ENCODE peak calls at places on chromosomes 5 and 9, in eight cellular contexts. N is HFF-Myc, A is pancreas, J is GM06990, U is uterus, E is BE2C, B is A549, M is choroid plexus epithelial cell. S is an unnamed sample.

GRCh38 chr9:4514252-4515128 is 24.2 kb downstream of the SLC1A1 start:
- DNase-seq in N (no peak), A (no peak), J (no peak), U (no peak), E (no peak), B (no peak), M (no peak), S (no peak)

GRCh38 chr5:169702726-169703481 is 65.8 kb downstream of the DOCK2 start:
- DNase-seq in N (no peak), A (no peak), J (peak), U (no peak), E (no peak), B (no peak), M (peak), S (no peak)

GRCh38 chr9:114487607-114488300 is 17.5 kb downstream of the WHRN start:
- DNase-seq in N (peak), A (peak), J (no peak), U (peak), E (peak), B (peak), M (peak), S (peak)

GRCh38 chr5:66425842-66426241 is 170.4 kb upstream of the MAST4 start:
- DNase-seq in N (no peak), A (no peak), J (no peak), U (no peak), E (no peak), B (no peak), M (no peak), S (no peak)

GRCh38 chr5:79756102-79756501 is 66.5 kb downstream of the CMYA5 start:
- DNase-seq in N (no peak), A (no peak), J (no peak), U (no peak), E (no peak), B (no peak), M (no peak), S (no peak)

GRCh38 chr5:130520211-130520610 is 615.9 kb downstream of the CHSY3 start:
- DNase-seq in N (no peak), A (no peak), J (no peak), U (no peak), E (no peak), B (no peak), M (peak), S (no peak)

GRCh38 chr5:14184725-14185124 is 41.6 kb downstream of the TRIO start:
- DNase-seq in N (no peak), A (no peak), J (no peak), U (peak), E (no peak), B (no peak), M (peak), S (no peak)

GRCh38 chr5:38115318-38115827 is 143.0 kb upstream of the EGFLAM start:
- DNase-seq in N (no peak), A (no peak), J (no peak), U (no peak), E (peak), B (no peak), M (no peak), S (peak)

GRCh38 chr9:120999317-120999716 is 50.8 kb downstream of the C5 start:
- DNase-seq in N (no peak), A (no peak), J (no peak), U (no peak), E (no peak), B (no peak), M (no peak), S (no peak)

GRCh38 chr5:177041936-177042335 is 19.4 kb downstream of the ZNF346 start:
- DNase-seq in N (no peak), A (no peak), J (no peak), U (no peak), E (no peak), B (no peak), M (no peak), S (no peak)

GRCh38 chr5:177040814-177041410 is 18.4 kb downstream of the ZNF346 start:
- DNase-seq in N (no peak), A (no peak), J (no peak), U (peak), E (no peak), B (no peak), M (peak), S (no peak)

GRCh38 chr5:177035982-177036381 is 13.5 kb downstream of the ZNF346 start:
- DNase-seq in N (peak), A (no peak), J (no peak), U (no peak), E (peak), B (no peak), M (peak), S (no peak)

GRCh38 chr5:177036443-177036842 is 13.9 kb downstream of the ZNF346 start:
- DNase-seq in N (no peak), A (no peak), J (no peak), U (no peak), E (no peak), B (no peak), M (no peak), S (no peak)

DNA sequence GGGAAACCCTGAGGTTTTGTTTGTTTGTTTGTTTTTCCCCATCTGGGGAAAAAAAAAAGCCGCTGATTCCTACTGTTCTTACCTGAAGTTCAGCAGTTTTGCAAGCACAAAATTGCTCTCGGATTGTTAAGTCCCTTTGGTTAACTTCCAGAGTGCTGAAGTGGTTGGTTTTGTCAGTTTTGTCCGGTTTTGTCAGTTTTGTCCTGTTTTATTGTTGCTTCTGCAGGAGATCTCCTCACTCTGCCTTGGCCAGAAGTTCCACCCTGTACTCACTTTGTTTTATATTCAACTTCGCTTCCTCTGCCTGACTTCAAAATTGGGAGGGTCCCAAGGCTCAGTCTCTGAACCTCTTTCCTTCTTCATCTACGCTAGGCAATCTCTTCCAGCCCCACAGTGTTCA is 14.4 kb downstream of the ZNF346 start:
- DNase-seq in N (no peak), A (no peak), J (no peak), U (no peak), E (no peak), B (no peak), M (no peak), S (no peak)
- TF ChIP-seq CTCF in N (no peak), A (no peak), J (no peak), U (no peak), E (no peak), B (no peak), M (no peak), S (no peak)

GRCh38 chr9:127121628-127122175 is 733 bp downstream of the ANGPTL2 start:
- DNase-seq in N (no peak), A (no peak), J (no peak), U (peak), E (peak), B (no peak), M (no peak), S (no peak)

GRCh38 chr9:127122176-127123151 is at the start of gene ANGPTL2:
- DNase-seq in N (peak), A (peak), J (peak), U (peak), E (peak), B (no peak), M (peak), S (no peak)

GRCh38 chr9:127124091-127124490 is 1.7 kb upstream of the ANGPTL2 start:
- DNase-seq in N (no peak), A (no peak), J (no peak), U (no peak), E (no peak), B (no peak), M (no peak), S (no peak)

GRCh38 chr9:127124792-127125191 is 2.4 kb upstream of the ANGPTL2 start:
- DNase-seq in N (no peak), A (no peak), J (no peak), U (no peak), E (no peak), B (no peak), M (no peak), S (no peak)

DNA sequence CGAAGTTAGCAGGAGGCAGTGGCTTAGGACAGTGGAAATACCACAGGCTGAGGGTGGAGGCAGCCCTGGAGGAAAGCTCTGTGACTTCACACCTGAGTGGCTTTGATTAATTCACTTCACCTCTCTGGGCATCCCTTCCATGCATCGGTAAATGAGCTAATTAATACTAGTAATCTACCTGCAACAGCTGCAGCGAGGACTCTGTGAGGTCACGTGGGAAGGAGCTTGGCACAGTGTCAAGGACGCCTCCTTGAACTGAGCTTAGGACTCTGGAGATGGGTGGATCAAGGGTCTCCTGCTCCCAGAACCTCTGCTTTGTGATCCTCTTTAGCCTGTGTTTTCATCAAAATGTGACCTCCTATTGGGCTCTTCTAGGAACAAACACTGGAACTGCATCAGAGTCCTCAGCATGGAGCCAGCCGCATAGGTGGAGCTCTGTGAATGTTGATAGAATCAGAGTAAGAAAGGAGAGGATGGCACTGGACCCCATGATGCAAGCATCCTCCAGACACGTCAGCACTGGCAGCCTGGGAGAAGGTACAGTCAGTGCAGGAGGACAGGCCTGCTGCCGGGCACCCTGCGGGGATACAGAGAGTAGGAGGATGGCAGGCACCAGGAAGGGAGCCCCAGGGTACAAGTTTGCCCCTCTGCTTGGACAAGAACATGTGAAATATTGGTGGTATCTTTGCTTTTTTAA is 952 bp upstream of the ANGPTL2 start:
- DNase-seq in N (no peak), A (peak), J (no peak), U (peak), E (no peak), B (no peak), M (no peak), S (no peak)
- H3K4me3 ChIP-seq in N (peak), A (peak), J (no peak), U (peak), E (peak), B (no peak), M (no peak), S (no peak)

GRCh38 chr5:10501554-10502075 is 59.9 kb downstream of the ROPN1L start:
- DNase-seq in N (no peak), A (no peak), J (no peak), U (no peak), E (no peak), B (no peak), M (peak), S (no peak)

GRCh38 chr5:10499066-10499465 is 57.4 kb downstream of the ROPN1L start:
- DNase-seq in N (no peak), A (no peak), J (no peak), U (no peak), E (no peak), B (no peak), M (no peak), S (no peak)

GRCh38 chr5:10500669-10501068 is 59.0 kb downstream of the ROPN1L start:
- DNase-seq in N (no peak), A (no peak), J (no peak), U (no peak), E (no peak), B (no peak), M (no peak), S (no peak)

GRCh38 chr5:10499776-10500175 is 58.1 kb downstream of the ROPN1L start:
- DNase-seq in N (no peak), A (no peak), J (no peak), U (no peak), E (no peak), B (no peak), M (no peak), S (no peak)

GRCh38 chr5:10498350-10498749 is 56.7 kb downstream of the ROPN1L start:
- DNase-seq in N (no peak), A (no peak), J (no peak), U (no peak), E (no peak), B (no peak), M (no peak), S (no peak)
- TF ChIP-seq CTCF in N (no peak), A (no peak), J (peak), U (no peak), E (no peak), B (no peak), M (peak), S (no peak)

DNA sequence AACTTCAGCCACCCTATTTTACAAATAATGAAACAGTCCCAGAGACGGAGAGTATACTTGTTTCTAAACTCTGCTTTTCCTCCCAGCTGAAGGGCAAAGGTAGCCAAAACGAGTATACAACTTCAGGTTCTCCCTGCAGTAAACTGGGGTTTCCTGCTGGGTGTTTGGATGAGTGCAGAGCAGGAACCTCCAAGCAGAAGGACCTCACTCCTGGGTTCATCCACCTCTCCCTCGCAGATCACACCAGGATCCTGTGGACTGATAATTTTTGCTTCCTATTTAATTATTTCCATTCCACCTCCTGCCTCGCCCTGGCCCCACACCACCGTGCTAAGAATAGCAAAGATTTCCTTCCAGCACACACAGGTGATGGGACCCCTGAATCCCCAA is 2.0 kb upstream of the FOXB2 start:
- DNase-seq in N (no peak), A (no peak), J (no peak), U (no peak), E (no peak), B (no peak), M (no peak), S (no peak)
- H3K4me3 ChIP-seq in N (no peak), A (no peak), J (no peak), U (no peak), E (no peak), B (no peak), M (no peak), S (peak)

DNA sequence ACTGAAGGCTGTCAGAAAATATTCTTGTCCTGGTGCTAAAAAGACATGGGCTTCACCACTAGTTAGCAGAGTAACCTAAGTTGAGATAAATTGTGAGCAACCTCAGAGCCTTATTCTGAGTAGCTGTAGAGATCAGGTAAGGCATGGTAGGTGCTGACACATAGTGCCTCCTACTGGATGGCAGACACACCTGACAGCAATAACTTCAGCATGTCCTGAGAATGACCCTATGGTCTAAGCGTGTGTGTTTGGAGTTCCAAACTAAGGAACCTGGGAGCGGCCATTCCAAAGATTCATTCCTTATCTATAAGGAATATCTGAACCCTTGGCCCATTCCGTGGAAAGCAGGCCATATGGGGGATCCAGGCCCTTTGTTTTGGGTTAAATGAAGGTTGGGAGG is 46.0 kb downstream of the SLC28A3 start:
- DNase-seq in N (no peak), A (no peak), J (no peak), U (no peak), E (no peak), B (peak), M (no peak), S (no peak)
- TF ChIP-seq CTCF in N (peak), A (no peak), J (peak), U (no peak), E (peak), B (no peak), M (no peak), S (peak)